ENCODE peak calls at places on chromosomes 5 and 9, in seven cellular contexts. L is uterus, R is right lobe of liver, K is IMR-90, P is RWPE1, G is pancreas, S is mammary epithelial cell. D is an unnamed sample.

GRCh38 chr9:26263451-26263850 is 585.2 kb upstream of the TUSC1 start:
- DNase-seq in P (no peak), L (no peak), K (no peak), S (no peak), G (no peak), R (no peak), D (no peak)

GRCh38 chr5:6875376-6875775 is 162.1 kb downstream of the TENT4A start:
- DNase-seq in P (peak), L (no peak), K (no peak), R (no peak), S (peak), G (no peak), D (no peak)

GRCh38 chr5:177364159-177364962 is 6.6 kb downstream of the RGS14 start:
- DNase-seq in K (no peak), P (no peak), S (no peak), R (no peak), L (no peak), G (peak), D (peak)

GRCh38 chr9:110969971-110970381 is 68.3 kb downstream of the LPAR1 start:
- DNase-seq in G (no peak), L (peak), S (peak), K (peak), R (no peak), P (peak), D (no peak)

GRCh38 chr9:132108728-132109127 is 29.1 kb upstream of the MED27 start:
- DNase-seq in R (no peak), L (no peak), P (no peak), K (no peak), G (no peak), S (no peak), D (no peak)

GRCh38 chr9:117691367-117691766 is 12.8 kb upstream of the TLR4 start:
- DNase-seq in G (no peak), K (no peak), S (peak), R (no peak), L (no peak), P (no peak), D (no peak)

GRCh38 chr5:151284392-151284967 is 19.1 kb downstream of the SLC36A3 start:
- DNase-seq in G (no peak), L (no peak), S (no peak), K (no peak), R (no peak), P (no peak), D (no peak)

GRCh38 chr9:131690462-131690861 is 49.4 kb downstream of the RAPGEF1 start:
- DNase-seq in G (no peak), P (no peak), L (no peak), S (no peak), K (no peak), R (no peak), D (no peak)

GRCh38 chr5:95712347-95712958 is 18.7 kb upstream of the RHOBTB3 start:
- DNase-seq in K (peak), R (no peak), P (peak), S (peak), L (no peak), G (no peak), D (no peak)

GRCh38 chr9:113228130-113228665 is 6.9 kb downstream of the SLC31A1 start:
- DNase-seq in L (no peak), S (no peak), K (no peak), G (no peak), R (no peak), P (no peak), D (no peak)

GRCh38 chr9:134925011-134925511 is 7.3 kb upstream of the FCN1 start:
- DNase-seq in S (no peak), G (no peak), R (peak), L (no peak), P (no peak), K (no peak), D (no peak)

GRCh38 chr5:178630475-178630930 is 3.7 kb upstream of the CLK4 start:
- DNase-seq in L (no peak), G (no peak), S (peak), P (peak), R (no peak), K (peak), D (no peak)

GRCh38 chr5:75886706-75887105 is 169.5 kb upstream of the POC5 start:
- DNase-seq in R (no peak), P (no peak), G (no peak), S (peak), L (no peak), K (no peak), D (no peak)

GRCh38 chr5:149697001-149697400 is 33.1 kb upstream of the PPARGC1B start:
- DNase-seq in G (no peak), L (no peak), P (peak), K (peak), R (no peak), S (peak), D (no peak)

GRCh38 chr5:178388381-178389030 is 155.9 kb upstream of the PHYKPL start:
- DNase-seq in G (no peak), K (peak), L (no peak), R (peak), P (no peak), S (no peak), D (peak)

GRCh38 chr9:98786750-98787510 is 9.4 kb downstream of the ANKS6 start:
- DNase-seq in P (no peak), K (no peak), S (no peak), R (peak), L (peak), G (no peak), D (no peak)

GRCh38 chr5:72455477-72455876 is 51.7 kb downstream of the ZNF366 start:
- DNase-seq in P (no peak), S (no peak), L (no peak), K (no peak), G (no peak), R (no peak), D (no peak)

GRCh38 chr5:154285661-154286408 is 95.3 kb downstream of the GALNT10 start:
- DNase-seq in L (no peak), G (no peak), S (no peak), P (peak), R (no peak), K (peak), D (no peak)

GRCh38 chr9:82168585-82168984 is 180.0 kb downstream of the SPATA31D1 start:
- DNase-seq in P (peak), R (no peak), L (no peak), G (no peak), S (peak), K (peak), D (no peak)

GRCh38 chr9:114250235-114250568 is 72.7 kb upstream of the ORM1 start:
- DNase-seq in S (no peak), K (peak), L (peak), P (no peak), G (peak), R (peak), D (peak)

GRCh38 chr9:89078860-89079259 is 87.6 kb downstream of the S1PR3 start:
- DNase-seq in S (no peak), P (no peak), R (no peak), K (peak), G (no peak), L (no peak), D (no peak)

GRCh38 chr5:168714046-168714445 is 134.9 kb upstream of the PANK3 start:
- DNase-seq in G (no peak), L (no peak), K (peak), P (no peak), S (peak), R (peak), D (no peak)

GRCh38 chr9:120891255-120891954 is 14.4 kb upstream of the PHF19 start:
- DNase-seq in G (no peak), S (no peak), P (no peak), K (peak), L (no peak), R (no peak), D (no peak)

GRCh38 chr9:87422999-87423398 is 74.7 kb upstream of the DAPK1 start:
- DNase-seq in S (no peak), G (no peak), P (no peak), R (peak), K (no peak), L (no peak), D (no peak)

GRCh38 chr5:9670371-9670770 is 40.2 kb upstream of the TAS2R1 start:
- DNase-seq in P (no peak), L (no peak), K (no peak), R (no peak), S (no peak), G (no peak), D (no peak)

GRCh38 chr5:166074839-166075481 is 2216.5 kb upstream of the WWC1 start:
- DNase-seq in L (no peak), K (no peak), G (no peak), R (no peak), S (no peak), P (no peak), D (no peak)

GRCh38 chr9:22210262-22210661 is 201.2 kb upstream of the CDKN2B start:
- DNase-seq in S (peak), G (no peak), P (peak), L (no peak), R (no peak), K (no peak), D (no peak)

GRCh38 chr5:176541338-176542134 is 4.3 kb upstream of the RNF44 start:
- DNase-seq in K (no peak), P (peak), S (peak), R (no peak), L (peak), G (peak), D (peak)

GRCh38 chr5:91206734-91207133 is 176.4 kb downstream of the ARRDC3 start:
- DNase-seq in R (no peak), G (no peak), L (no peak), K (peak), S (peak), P (no peak), D (no peak)

GRCh38 chr5:82467006-82467561 is 188.9 kb upstream of the RPS23 start:
- DNase-seq in K (no peak), G (no peak), L (peak), S (no peak), R (no peak), P (no peak), D (no peak)
- TF ChIP-seq CTCF in K (no peak), G (no peak), L (peak), S (no peak), R (no peak), P (peak), D (no peak)

GRCh38 chr5:61744690-61745619 is 412.9 kb downstream of the ZSWIM6 start:
- DNase-seq in S (no peak), P (no peak), K (no peak), L (no peak), R (no peak), G (no peak), D (no peak)
- TF ChIP-seq CTCF in S (no peak), P (no peak), K (no peak), L (no peak), R (no peak), G (no peak), D (no peak)

GRCh38 chr5:39713224-39713911 is 288.6 kb upstream of the DAB2 start:
- DNase-seq in P (no peak), K (peak), L (no peak), G (no peak), S (no peak), R (no peak), D (no peak)

GRCh38 chr5:39717186-39717897 is 292.6 kb upstream of the DAB2 start:
- DNase-seq in S (no peak), L (no peak), R (no peak), P (no peak), G (no peak), K (peak), D (no peak)

GRCh38 chr5:39712316-39713223 is 287.8 kb upstream of the DAB2 start:
- DNase-seq in R (no peak), P (no peak), K (no peak), L (no peak), S (no peak), G (no peak), D (no peak)

GRCh38 chr5:39714036-39714698 is 289.4 kb upstream of the DAB2 start:
- DNase-seq in S (peak), G (no peak), K (peak), L (peak), R (peak), P (peak), D (no peak)

DNA sequence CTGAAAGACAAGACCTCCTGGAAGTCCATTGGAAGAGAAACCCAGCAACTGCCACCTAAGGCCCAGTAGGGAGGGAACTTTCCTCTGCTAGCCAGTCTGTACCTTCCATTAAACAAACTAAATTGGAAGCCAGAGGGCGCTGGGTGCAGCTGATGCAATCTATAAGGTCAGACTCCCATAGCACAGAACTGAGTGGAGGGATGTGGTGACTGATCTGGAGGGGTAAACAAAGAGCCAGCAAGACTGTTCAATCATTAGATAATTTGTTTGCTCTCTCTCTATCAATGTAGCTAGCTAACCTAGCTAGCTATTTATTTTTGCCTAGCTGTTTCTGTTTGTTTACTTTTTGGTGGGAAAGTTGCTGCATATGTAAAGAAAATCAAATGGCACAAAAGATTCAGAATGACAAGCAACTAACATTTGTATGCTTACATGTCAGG is 291.8 kb upstream of the DAB2 start:
- DNase-seq in P (peak), L (no peak), G (peak), S (peak), R (peak), K (peak), D (no peak)
- TF ChIP-seq CTCF in P (peak), L (no peak), G (peak), S (peak), R (peak), K (peak), D (peak)

GRCh38 chr5:68287976-68288755 is 72.6 kb downstream of the PIK3R1 start:
- DNase-seq in S (peak), G (peak), L (peak), R (peak), K (peak), P (peak), D (peak)
- TF ChIP-seq CTCF in S (no peak), G (no peak), L (no peak), R (no peak), K (no peak), P (no peak), D (no peak)

GRCh38 chr9:7094052-7094451 is 336.3 kb downstream of the KDM4C start:
- DNase-seq in R (no peak), L (no peak), K (peak), P (peak), G (no peak), S (peak), D (no peak)
- TF ChIP-seq CTCF in R (no peak), L (no peak), K (peak), P (no peak), G (no peak), S (peak), D (peak)

DNA sequence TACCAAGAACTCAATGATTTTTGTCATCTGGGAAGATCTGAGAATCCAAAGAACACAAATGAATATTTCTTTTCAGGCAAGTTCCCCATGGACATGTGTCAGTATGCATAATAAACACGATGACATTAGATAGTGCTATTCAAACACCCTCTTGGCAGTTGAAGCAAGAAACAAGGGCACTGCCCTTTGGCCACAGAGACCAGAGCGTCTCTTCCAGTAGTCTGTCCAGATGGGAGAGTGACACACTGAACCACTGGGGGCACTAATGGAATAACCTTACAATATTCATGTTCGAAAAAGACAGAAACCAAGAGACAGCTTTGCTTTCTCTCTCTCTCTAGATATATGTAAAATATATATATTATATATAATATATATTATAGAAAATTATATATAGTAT is 301.9 kb downstream of the CTNND2 start:
- DNase-seq in K (no peak), R (no peak), S (no peak), L (no peak), P (no peak), G (no peak), D (no peak)
- TF ChIP-seq CTCF in K (no peak), R (no peak), S (no peak), L (no peak), P (no peak), G (no peak), D (no peak)

D was measured in psoas muscle.